ENCODE peak calls at places on chromosome 5, in five cellular contexts. One of them, this sample, is unnamed.

GRCh38 chr5:140563554-140563953 is 844 bp downstream of the APBB3 start:
- DNase-seq in H9: no peak
- DNase-seq in trophoblast cell: no peak
- DNase-seq in neuronal stem cell: no peak
- DNase-seq in mesenchymal stem cell: no peak
- DNase-seq in this sample: no peak

GRCh38 chr5:116389601-116390000 is 185.0 kb downstream of the SEMA6A start:
- DNase-seq in mesenchymal stem cell: no peak
- DNase-seq in trophoblast cell: no peak
- DNase-seq in H9: no peak
- DNase-seq in neuronal stem cell: no peak
- DNase-seq in this sample: peak; percentile 5

GRCh38 chr5:91293131-91293530 is 90.0 kb downstream of the ARRDC3 start:
- DNase-seq in neuronal stem cell: peak; percentile 44
- DNase-seq in H9: peak; percentile 56
- DNase-seq in trophoblast cell: peak; percentile 33
- DNase-seq in mesenchymal stem cell: peak; percentile 51
- DNase-seq in this sample: peak; percentile 55

GRCh38 chr5:147140558-147140957 is 94.3 kb upstream of the STK32A start:
- DNase-seq in neuronal stem cell: no peak
- DNase-seq in H9: no peak
- DNase-seq in mesenchymal stem cell: no peak
- DNase-seq in trophoblast cell: no peak
- DNase-seq in this sample: no peak

GRCh38 chr5:1808466-1808865 is 7.3 kb downstream of the NDUFS6 start:
- DNase-seq in neuronal stem cell: no peak
- DNase-seq in mesenchymal stem cell: no peak
- DNase-seq in trophoblast cell: no peak
- DNase-seq in H9: no peak
- DNase-seq in this sample: peak; percentile 55

GRCh38 chr5:137735531-137736284 is at the start of gene KLHL3:
- DNase-seq in neuronal stem cell: peak; percentile 67
- DNase-seq in mesenchymal stem cell: peak; percentile 51
- DNase-seq in H9: peak; percentile 95
- DNase-seq in trophoblast cell: no peak
- DNase-seq in this sample: peak; percentile 66

GRCh38 chr5:15026011-15026481 is 154.5 kb upstream of the ANKH start:
- DNase-seq in H9: no peak
- DNase-seq in mesenchymal stem cell: peak; percentile 33
- DNase-seq in trophoblast cell: no peak
- DNase-seq in neuronal stem cell: no peak
- DNase-seq in this sample: peak; percentile 44

GRCh38 chr5:520196-520849 is 3.9 kb downstream of the SLC9A3 start:
- DNase-seq in H9: no peak
- DNase-seq in mesenchymal stem cell: no peak
- DNase-seq in neuronal stem cell: no peak
- DNase-seq in trophoblast cell: no peak
- DNase-seq in this sample: no peak

GRCh38 chr5:172793577-172794488 is 22.8 kb upstream of the DUSP1 start:
- DNase-seq in neuronal stem cell: no peak
- DNase-seq in H9: no peak
- DNase-seq in mesenchymal stem cell: peak; percentile 81
- DNase-seq in trophoblast cell: peak; percentile 39
- DNase-seq in this sample: peak; percentile 79

GRCh38 chr5:80255425-80255751 is 460 bp downstream of the SERINC5 start:
- DNase-seq in neuronal stem cell: peak; percentile 49
- DNase-seq in mesenchymal stem cell: peak; percentile 74
- DNase-seq in H9: no peak
- DNase-seq in trophoblast cell: peak; percentile 60
- DNase-seq in this sample: peak; percentile 50

GRCh38 chr5:25423271-25423670 is 778.5 kb upstream of the CDH10 start:
- DNase-seq in neuronal stem cell: no peak
- DNase-seq in mesenchymal stem cell: no peak
- DNase-seq in H9: no peak
- DNase-seq in trophoblast cell: no peak
- DNase-seq in this sample: no peak

GRCh38 chr5:176447538-176447981 is 625 bp upstream of the FAF2 start:
- DNase-seq in H9: no peak
- DNase-seq in trophoblast cell: no peak
- DNase-seq in neuronal stem cell: no peak
- DNase-seq in mesenchymal stem cell: no peak
- DNase-seq in this sample: no peak

GRCh38 chr5:147234825-147235635 is at the start of gene STK32A:
- DNase-seq in trophoblast cell: no peak
- DNase-seq in neuronal stem cell: peak; percentile 70
- DNase-seq in H9: peak; percentile 91
- DNase-seq in mesenchymal stem cell: peak; percentile 19
- DNase-seq in this sample: no peak

GRCh38 chr5:103523319-103523718 is 39.3 kb downstream of the NUDT12 start:
- DNase-seq in mesenchymal stem cell: no peak
- DNase-seq in H9: no peak
- DNase-seq in trophoblast cell: peak; percentile 73
- DNase-seq in neuronal stem cell: no peak
- DNase-seq in this sample: no peak

GRCh38 chr5:160188151-160188967 is 40.9 kb upstream of the FABP6 start:
- DNase-seq in neuronal stem cell: no peak
- DNase-seq in mesenchymal stem cell: peak; percentile 76
- DNase-seq in trophoblast cell: no peak
- DNase-seq in H9: peak; percentile 79
- DNase-seq in this sample: peak; percentile 82

GRCh38 chr5:54460181-54460919 is 4.9 kb downstream of the HSPB3 start:
- DNase-seq in trophoblast cell: no peak
- DNase-seq in mesenchymal stem cell: peak; percentile 60
- DNase-seq in neuronal stem cell: no peak
- DNase-seq in H9: no peak
- DNase-seq in this sample: peak; percentile 71

GRCh38 chr5:41043109-41043747 is 27.9 kb downstream of the MROH2B start:
- DNase-seq in trophoblast cell: no peak
- DNase-seq in H9: no peak
- DNase-seq in mesenchymal stem cell: no peak
- DNase-seq in neuronal stem cell: no peak
- DNase-seq in this sample: no peak

GRCh38 chr5:55851675-55851979 is 470 bp downstream of the IL31RA start:
- DNase-seq in mesenchymal stem cell: no peak
- DNase-seq in trophoblast cell: no peak
- DNase-seq in neuronal stem cell: no peak
- DNase-seq in H9: no peak
- DNase-seq in this sample: no peak

GRCh38 chr5:143045062-143045461 is 274.9 kb downstream of the ARHGAP26 start:
- DNase-seq in H9: no peak
- DNase-seq in trophoblast cell: no peak
- DNase-seq in neuronal stem cell: no peak
- DNase-seq in mesenchymal stem cell: no peak
- DNase-seq in this sample: no peak

GRCh38 chr5:167058481-167058880 is 1233.0 kb upstream of the WWC1 start:
- DNase-seq in mesenchymal stem cell: no peak
- DNase-seq in trophoblast cell: no peak
- DNase-seq in neuronal stem cell: no peak
- DNase-seq in H9: no peak
- DNase-seq in this sample: no peak

GRCh38 chr5:99929067-99929805 is 605.9 kb upstream of the FAM174A start:
- DNase-seq in mesenchymal stem cell: no peak
- DNase-seq in neuronal stem cell: no peak
- DNase-seq in H9: no peak
- DNase-seq in trophoblast cell: no peak
- DNase-seq in this sample: no peak

GRCh38 chr5:87115839-87116364 is 151.8 kb upstream of the RASA1 start:
- DNase-seq in mesenchymal stem cell: no peak
- DNase-seq in trophoblast cell: no peak
- DNase-seq in neuronal stem cell: no peak
- DNase-seq in H9: no peak
- DNase-seq in this sample: no peak

GRCh38 chr5:157390179-157390923 is 69.7 kb upstream of the NIPAL4 start:
- DNase-seq in trophoblast cell: no peak
- DNase-seq in mesenchymal stem cell: peak; percentile 85
- DNase-seq in H9: no peak
- DNase-seq in neuronal stem cell: no peak
- DNase-seq in this sample: peak; percentile 94

GRCh38 chr5:42021923-42022322 is 96.8 kb downstream of the FBXO4 start:
- DNase-seq in mesenchymal stem cell: peak; percentile 17
- DNase-seq in H9: no peak
- DNase-seq in neuronal stem cell: no peak
- DNase-seq in trophoblast cell: no peak
- DNase-seq in this sample: no peak

GRCh38 chr5:10634056-10634455 is 70.2 kb downstream of the ANKRD33B start:
- DNase-seq in neuronal stem cell: no peak
- DNase-seq in H9: no peak
- DNase-seq in mesenchymal stem cell: no peak
- DNase-seq in trophoblast cell: no peak
- DNase-seq in this sample: no peak

GRCh38 chr5:106860398-106861044 is 810.2 kb downstream of the EFNA5 start:
- DNase-seq in mesenchymal stem cell: no peak
- DNase-seq in neuronal stem cell: no peak
- DNase-seq in H9: no peak
- DNase-seq in trophoblast cell: no peak
- DNase-seq in this sample: no peak

GRCh38 chr5:36059571-36060515 is 6.8 kb downstream of the UGT3A2 start:
- DNase-seq in trophoblast cell: peak; percentile 77
- DNase-seq in H9: no peak
- DNase-seq in mesenchymal stem cell: no peak
- DNase-seq in neuronal stem cell: no peak
- DNase-seq in this sample: no peak

GRCh38 chr5:138753794-138754698 is 821 bp downstream of the CTNNA1 start:
- DNase-seq in H9: peak; percentile 43
- DNase-seq in mesenchymal stem cell: peak; percentile 95
- DNase-seq in trophoblast cell: peak; percentile 93
- DNase-seq in neuronal stem cell: peak; percentile 42
- DNase-seq in this sample: peak; percentile 84

GRCh38 chr5:145942202-145942601 is 5.8 kb downstream of the SH3RF2 start:
- DNase-seq in trophoblast cell: no peak
- DNase-seq in H9: no peak
- DNase-seq in neuronal stem cell: no peak
- DNase-seq in mesenchymal stem cell: no peak
- DNase-seq in this sample: no peak

GRCh38 chr5:72515211-72515610 is 8.0 kb upstream of the ZNF366 start:
- DNase-seq in neuronal stem cell: no peak
- DNase-seq in H9: no peak
- DNase-seq in mesenchymal stem cell: no peak
- DNase-seq in trophoblast cell: no peak
- DNase-seq in this sample: no peak

GRCh38 chr5:132915681-132916080 is 42.2 kb downstream of the LEAP2 start:
- DNase-seq in neuronal stem cell: no peak
- DNase-seq in trophoblast cell: no peak
- DNase-seq in mesenchymal stem cell: no peak
- DNase-seq in H9: no peak
- DNase-seq in this sample: peak; percentile 23

GRCh38 chr5:112921031-112921832 is 795 bp downstream of the REEP5 start:
- DNase-seq in H9: peak; percentile 72
- DNase-seq in neuronal stem cell: peak; percentile 64
- DNase-seq in mesenchymal stem cell: peak; percentile 78
- DNase-seq in trophoblast cell: peak; percentile 67
- DNase-seq in this sample: peak; percentile 56
- H3K4me1 ChIP-seq in H9: no peaks in the 10 kb centered on the region
- H3K4me1 ChIP-seq in neuronal stem cell: peaks cover 3% of the 10 kb centered on the region
- H3K4me1 ChIP-seq in mesenchymal stem cell: peaks cover 16% of the 10 kb centered on the region
- H3K4me1 ChIP-seq in trophoblast cell: peaks cover 4% of the 10 kb centered on the region
- H3K4me1 ChIP-seq in this sample: peaks cover 9% of the 10 kb centered on the region

GRCh38 chr5:180341595-180341994 is 11.5 kb downstream of the GFPT2 start:
- DNase-seq in trophoblast cell: no peak
- DNase-seq in H9: no peak
- DNase-seq in mesenchymal stem cell: no peak
- DNase-seq in neuronal stem cell: no peak
- DNase-seq in this sample: no peak

GRCh38 chr5:180336234-180337020 is 16.7 kb downstream of the GFPT2 start:
- DNase-seq in H9: no peak
- DNase-seq in mesenchymal stem cell: no peak
- DNase-seq in trophoblast cell: no peak
- DNase-seq in neuronal stem cell: no peak
- DNase-seq in this sample: no peak

GRCh38 chr5:180340856-180341255 is 12.3 kb downstream of the GFPT2 start:
- DNase-seq in H9: no peak
- DNase-seq in neuronal stem cell: no peak
- DNase-seq in mesenchymal stem cell: peak; percentile 39
- DNase-seq in trophoblast cell: no peak
- DNase-seq in this sample: peak; percentile 58

GRCh38 chr5:180338001-180338707 is 15.0 kb downstream of the GFPT2 start:
- DNase-seq in trophoblast cell: no peak
- DNase-seq in H9: no peak
- DNase-seq in neuronal stem cell: no peak
- DNase-seq in mesenchymal stem cell: no peak
- DNase-seq in this sample: no peak

DNA sequence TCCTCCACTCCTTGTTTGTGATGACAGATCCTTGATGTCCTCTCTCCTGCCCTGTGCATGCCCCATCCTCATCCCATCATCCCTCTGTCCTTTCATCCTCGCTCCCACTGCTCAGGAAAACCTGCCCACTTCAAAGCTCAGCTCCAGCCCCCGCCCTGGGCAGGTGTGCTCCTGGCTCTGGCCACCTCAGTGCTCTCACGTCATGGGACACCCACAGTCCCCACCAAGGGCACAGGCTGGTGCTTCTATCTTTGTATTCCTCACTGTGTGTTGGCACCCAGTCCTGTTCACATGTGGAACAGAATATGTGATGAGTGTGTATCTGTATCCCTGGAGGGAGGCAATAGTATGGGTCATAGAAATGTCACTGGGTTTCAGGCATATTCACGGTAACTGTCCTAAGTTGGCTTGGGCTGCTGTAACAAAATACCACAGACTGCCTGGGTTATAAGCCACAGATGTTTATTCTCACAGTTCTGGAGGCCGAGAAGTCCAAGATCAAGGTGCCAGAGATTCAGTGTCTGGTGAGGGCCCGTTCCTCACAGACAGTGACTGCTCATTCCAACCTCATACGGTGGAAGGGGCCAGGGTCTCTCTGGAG is 13.5 kb downstream of the GFPT2 start:
- DNase-seq in trophoblast cell: no peak
- DNase-seq in H9: no peak
- DNase-seq in mesenchymal stem cell: no peak
- DNase-seq in neuronal stem cell: no peak
- DNase-seq in this sample: no peak
- H3K14ac ChIP-seq in trophoblast cell: no peak overlapping the region
- H3K14ac ChIP-seq in H9: no peak overlapping the region
- H3K14ac ChIP-seq in mesenchymal stem cell: no peak overlapping the region
- H3K14ac ChIP-seq in neuronal stem cell: no peak overlapping the region
- H3K14ac ChIP-seq in this sample: no peak overlapping the region

GRCh38 chr5:150611026-150611425 is 29.4 kb upstream of the SYNPO start:
- DNase-seq in H9: no peak
- DNase-seq in trophoblast cell: no peak
- DNase-seq in neuronal stem cell: no peak
- DNase-seq in mesenchymal stem cell: no peak
- DNase-seq in this sample: no peak
- H3K4me1 ChIP-seq in H9: no peaks in the 10 kb centered on the region
- H3K4me1 ChIP-seq in trophoblast cell: no peaks in the 10 kb centered on the region
- H3K4me1 ChIP-seq in neuronal stem cell: peaks cover 10% of the 10 kb centered on the region
- H3K4me1 ChIP-seq in mesenchymal stem cell: peaks cover 17% of the 10 kb centered on the region
- H3K4me1 ChIP-seq in this sample: peaks cover 8% of the 10 kb centered on the region

DNA sequence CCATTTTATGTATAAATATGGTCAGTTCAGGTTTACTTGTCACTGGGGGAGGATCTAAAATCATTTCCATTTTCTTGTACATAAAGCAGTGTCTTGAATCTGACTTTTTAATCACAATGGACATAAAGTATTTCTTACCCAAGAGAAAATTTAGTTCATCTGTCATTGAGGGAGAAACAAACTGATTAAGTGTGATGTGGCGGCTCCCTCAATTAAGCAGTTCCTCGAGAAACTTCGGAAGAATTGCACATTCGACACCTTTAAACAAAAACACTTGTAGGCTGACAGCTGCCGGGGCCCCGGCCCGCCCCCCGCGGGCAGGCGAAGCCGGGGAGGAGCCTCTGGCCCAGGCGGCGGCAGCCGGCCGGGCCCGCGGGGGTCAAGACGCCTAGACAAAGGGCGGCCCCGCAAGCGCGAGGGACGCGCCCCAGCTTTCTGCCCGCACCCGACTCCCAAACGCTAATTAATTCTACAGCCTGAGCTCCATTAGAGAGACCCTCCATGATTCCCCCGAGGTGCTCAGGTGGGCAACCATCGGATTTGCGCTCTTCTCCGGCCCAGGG is 798 bp downstream of the TRIM36 start:
- DNase-seq in neuronal stem cell: peak; percentile 44
- DNase-seq in mesenchymal stem cell: no peak
- DNase-seq in H9: peak; percentile 37
- DNase-seq in trophoblast cell: peak; percentile 25
- DNase-seq in this sample: no peak
- H3K14ac ChIP-seq in neuronal stem cell: peak overlapping the region; percentile 97
- H3K14ac ChIP-seq in mesenchymal stem cell: no peak overlapping the region
- H3K14ac ChIP-seq in H9: peak overlapping the region; percentile 91
- H3K14ac ChIP-seq in trophoblast cell: no peak overlapping the region
- H3K14ac ChIP-seq in this sample: no peak overlapping the region